ENCODE peak calls at places on chromosomes 4 and X, in nine cellular contexts. One of them, this sample, is unnamed.

GRCh38 chrX:72306085-72306801 is 529 bp upstream of the CITED1 start:
- DNase-seq in pancreas: no peak
- DNase-seq in CD4-positive, alpha-beta T cell: no peak
- DNase-seq in MCF 10A: no peak
- DNase-seq in heart left ventricle: no peak
- DNase-seq in left ventricle myocardium inferior: no peak
- DNase-seq in esophagus squamous epithelium: no peak
- DNase-seq in nephron progenitor cell: peak
- DNase-seq in cardiac fibroblast: no peak
- DNase-seq in this sample: no peak

GRCh38 chr4:87633239-87633638 is 16.8 kb upstream of the DMP1 start:
- DNase-seq in pancreas: no peak
- DNase-seq in CD4-positive, alpha-beta T cell: no peak
- DNase-seq in MCF 10A: peak
- DNase-seq in heart left ventricle: no peak
- DNase-seq in left ventricle myocardium inferior: no peak
- DNase-seq in esophagus squamous epithelium: no peak
- DNase-seq in nephron progenitor cell: no peak
- DNase-seq in cardiac fibroblast: peak
- DNase-seq in this sample: no peak

GRCh38 chr4:153271820-153272219 is 67.6 kb downstream of the TRIM2 start:
- DNase-seq in pancreas: no peak
- DNase-seq in CD4-positive, alpha-beta T cell: no peak
- DNase-seq in MCF 10A: no peak
- DNase-seq in heart left ventricle: no peak
- DNase-seq in left ventricle myocardium inferior: no peak
- DNase-seq in esophagus squamous epithelium: no peak
- DNase-seq in nephron progenitor cell: no peak
- DNase-seq in cardiac fibroblast: no peak
- DNase-seq in this sample: no peak

GRCh38 chrX:40579139-40579538 is 1.6 kb upstream of the ATP6AP2 start:
- DNase-seq in pancreas: no peak
- DNase-seq in CD4-positive, alpha-beta T cell: no peak
- DNase-seq in MCF 10A: no peak
- DNase-seq in heart left ventricle: no peak
- DNase-seq in left ventricle myocardium inferior: no peak
- DNase-seq in esophagus squamous epithelium: no peak
- DNase-seq in nephron progenitor cell: no peak
- DNase-seq in cardiac fibroblast: no peak
- DNase-seq in this sample: no peak

GRCh38 chr4:113588895-113589668 is 172.5 kb downstream of the CAMK2D start:
- DNase-seq in pancreas: no peak
- DNase-seq in CD4-positive, alpha-beta T cell: no peak
- DNase-seq in MCF 10A: no peak
- DNase-seq in heart left ventricle: no peak
- DNase-seq in left ventricle myocardium inferior: no peak
- DNase-seq in esophagus squamous epithelium: no peak
- DNase-seq in nephron progenitor cell: no peak
- DNase-seq in cardiac fibroblast: no peak
- DNase-seq in this sample: no peak

GRCh38 chr4:35105486-35105885 is 1138.8 kb downstream of the ARAP2 start:
- DNase-seq in pancreas: no peak
- DNase-seq in CD4-positive, alpha-beta T cell: no peak
- DNase-seq in MCF 10A: no peak
- DNase-seq in heart left ventricle: no peak
- DNase-seq in left ventricle myocardium inferior: no peak
- DNase-seq in esophagus squamous epithelium: no peak
- DNase-seq in nephron progenitor cell: no peak
- DNase-seq in cardiac fibroblast: no peak
- DNase-seq in this sample: no peak

GRCh38 chr4:54097152-54097551 is 2.8 kb upstream of the GSX2 start:
- DNase-seq in pancreas: no peak
- DNase-seq in CD4-positive, alpha-beta T cell: no peak
- DNase-seq in MCF 10A: no peak
- DNase-seq in heart left ventricle: no peak
- DNase-seq in left ventricle myocardium inferior: no peak
- DNase-seq in esophagus squamous epithelium: no peak
- DNase-seq in nephron progenitor cell: no peak
- DNase-seq in cardiac fibroblast: no peak
- DNase-seq in this sample: no peak

GRCh38 chr4:3683744-3684421 is 82.3 kb upstream of the ADRA2C start:
- DNase-seq in pancreas: peak
- DNase-seq in CD4-positive, alpha-beta T cell: no peak
- DNase-seq in MCF 10A: no peak
- DNase-seq in heart left ventricle: no peak
- DNase-seq in left ventricle myocardium inferior: no peak
- DNase-seq in esophagus squamous epithelium: no peak
- DNase-seq in nephron progenitor cell: no peak
- DNase-seq in cardiac fibroblast: no peak
- DNase-seq in this sample: no peak

GRCh38 chr4:142493255-142493976 is 352.7 kb downstream of the INPP4B start:
- DNase-seq in pancreas: no peak
- DNase-seq in CD4-positive, alpha-beta T cell: no peak
- DNase-seq in MCF 10A: no peak
- DNase-seq in heart left ventricle: no peak
- DNase-seq in left ventricle myocardium inferior: no peak
- DNase-seq in esophagus squamous epithelium: no peak
- DNase-seq in nephron progenitor cell: no peak
- DNase-seq in cardiac fibroblast: no peak
- DNase-seq in this sample: no peak

GRCh38 chr4:185879666-185880312 is 67.8 kb upstream of the SORBS2 start:
- DNase-seq in pancreas: no peak
- DNase-seq in CD4-positive, alpha-beta T cell: no peak
- DNase-seq in MCF 10A: no peak
- DNase-seq in heart left ventricle: no peak
- DNase-seq in left ventricle myocardium inferior: no peak
- DNase-seq in esophagus squamous epithelium: no peak
- DNase-seq in nephron progenitor cell: no peak
- DNase-seq in cardiac fibroblast: no peak
- DNase-seq in this sample: no peak

DNA sequence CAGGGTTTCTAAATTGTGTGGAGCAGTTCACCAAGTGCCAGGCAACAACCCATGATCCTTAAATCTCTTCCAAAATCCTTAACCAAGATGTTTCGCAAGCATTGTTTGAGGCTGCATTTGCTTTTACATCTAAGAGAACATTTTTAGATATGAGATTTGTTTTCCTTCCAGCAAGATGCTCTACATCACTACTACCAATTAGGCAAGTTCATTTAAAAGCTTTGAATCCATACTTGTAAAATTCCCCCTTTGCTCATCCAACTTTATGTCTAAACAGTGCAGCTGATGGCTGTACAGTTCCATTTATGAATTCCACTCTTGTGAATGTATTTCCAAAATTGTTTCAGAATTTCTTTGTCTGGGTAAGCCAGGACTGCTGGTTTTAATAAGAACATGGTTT is 31.6 kb downstream of the RAI2 start:
- DNase-seq in pancreas: no peak
- DNase-seq in CD4-positive, alpha-beta T cell: no peak
- DNase-seq in MCF 10A: no peak
- DNase-seq in heart left ventricle: no peak
- DNase-seq in left ventricle myocardium inferior: no peak
- DNase-seq in esophagus squamous epithelium: no peak
- DNase-seq in nephron progenitor cell: no peak
- DNase-seq in cardiac fibroblast: no peak
- DNase-seq in this sample: no peak
- TF ChIP-seq CTCF in pancreas: no peak
- TF ChIP-seq CTCF in CD4-positive, alpha-beta T cell: no peak
- TF ChIP-seq CTCF in MCF 10A: no peak
- TF ChIP-seq CTCF in heart left ventricle: no peak
- TF ChIP-seq CTCF in left ventricle myocardium inferior: no peak
- TF ChIP-seq CTCF in esophagus squamous epithelium: no peak
- TF ChIP-seq CTCF in nephron progenitor cell: no peak
- TF ChIP-seq CTCF in cardiac fibroblast: no peak
- TF ChIP-seq CTCF in this sample: no peak

GRCh38 chr4:106818764-106819163 is 217.3 kb downstream of the DKK2 start:
- DNase-seq in pancreas: no peak
- DNase-seq in CD4-positive, alpha-beta T cell: no peak
- DNase-seq in MCF 10A: no peak
- DNase-seq in heart left ventricle: no peak
- DNase-seq in left ventricle myocardium inferior: no peak
- DNase-seq in esophagus squamous epithelium: no peak
- DNase-seq in nephron progenitor cell: no peak
- DNase-seq in cardiac fibroblast: no peak
- DNase-seq in this sample: no peak

GRCh38 chr4:106816501-106816900 is 219.6 kb downstream of the DKK2 start:
- DNase-seq in pancreas: no peak
- DNase-seq in CD4-positive, alpha-beta T cell: no peak
- DNase-seq in MCF 10A: no peak
- DNase-seq in heart left ventricle: no peak
- DNase-seq in left ventricle myocardium inferior: no peak
- DNase-seq in esophagus squamous epithelium: no peak
- DNase-seq in nephron progenitor cell: no peak
- DNase-seq in cardiac fibroblast: no peak
- DNase-seq in this sample: peak
- TF ChIP-seq CTCF in pancreas: no peak
- TF ChIP-seq CTCF in CD4-positive, alpha-beta T cell: no peak
- TF ChIP-seq CTCF in MCF 10A: no peak
- TF ChIP-seq CTCF in heart left ventricle: no peak
- TF ChIP-seq CTCF in left ventricle myocardium inferior: no peak
- TF ChIP-seq CTCF in esophagus squamous epithelium: no peak
- TF ChIP-seq CTCF in nephron progenitor cell: no peak
- TF ChIP-seq CTCF in cardiac fibroblast: no peak
- TF ChIP-seq CTCF in this sample: no peak

DNA sequence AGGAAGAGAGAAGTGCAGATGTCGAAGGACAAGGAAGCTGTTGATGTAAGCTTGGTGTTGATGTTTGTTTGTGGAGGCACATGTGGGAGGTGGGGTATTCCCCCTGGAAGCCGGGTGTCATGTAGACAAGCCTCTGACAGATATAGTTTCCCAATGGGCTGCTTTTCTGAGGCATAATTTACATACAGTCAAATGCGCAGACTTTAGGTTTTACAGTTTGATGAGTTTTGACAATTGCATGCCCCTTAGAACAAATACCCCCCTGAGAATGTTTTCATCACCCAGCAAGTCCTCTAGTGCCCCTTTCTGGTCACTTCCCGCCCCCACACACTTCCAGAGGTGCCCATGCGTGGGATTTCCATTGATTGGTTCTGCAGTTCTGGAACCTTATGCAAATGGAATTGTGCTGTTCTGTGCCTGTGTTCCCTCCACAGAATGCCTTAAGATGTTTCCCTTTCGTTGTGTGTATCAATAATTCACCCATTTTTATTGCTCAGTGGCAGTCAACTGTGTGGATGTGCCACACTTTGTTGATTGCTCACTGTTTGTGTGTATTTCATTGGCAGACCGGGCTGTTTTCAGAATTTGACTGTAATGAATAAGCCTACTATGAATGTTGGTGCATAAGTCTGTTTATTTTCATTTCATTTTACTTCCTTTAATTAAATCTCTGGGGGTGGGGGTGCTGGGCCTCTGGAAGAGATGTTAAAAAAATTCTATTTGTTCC is 8.5 kb downstream of the EVC start:
- DNase-seq in pancreas: no peak
- DNase-seq in CD4-positive, alpha-beta T cell: no peak
- DNase-seq in MCF 10A: no peak
- DNase-seq in heart left ventricle: no peak
- DNase-seq in left ventricle myocardium inferior: no peak
- DNase-seq in esophagus squamous epithelium: no peak
- DNase-seq in nephron progenitor cell: no peak
- DNase-seq in cardiac fibroblast: no peak
- DNase-seq in this sample: no peak
- TF ChIP-seq CTCF in pancreas: no peak
- TF ChIP-seq CTCF in CD4-positive, alpha-beta T cell: no peak
- TF ChIP-seq CTCF in MCF 10A: no peak
- TF ChIP-seq CTCF in heart left ventricle: no peak
- TF ChIP-seq CTCF in left ventricle myocardium inferior: no peak
- TF ChIP-seq CTCF in esophagus squamous epithelium: no peak
- TF ChIP-seq CTCF in nephron progenitor cell: no peak
- TF ChIP-seq CTCF in cardiac fibroblast: no peak
- TF ChIP-seq CTCF in this sample: no peak

DNA sequence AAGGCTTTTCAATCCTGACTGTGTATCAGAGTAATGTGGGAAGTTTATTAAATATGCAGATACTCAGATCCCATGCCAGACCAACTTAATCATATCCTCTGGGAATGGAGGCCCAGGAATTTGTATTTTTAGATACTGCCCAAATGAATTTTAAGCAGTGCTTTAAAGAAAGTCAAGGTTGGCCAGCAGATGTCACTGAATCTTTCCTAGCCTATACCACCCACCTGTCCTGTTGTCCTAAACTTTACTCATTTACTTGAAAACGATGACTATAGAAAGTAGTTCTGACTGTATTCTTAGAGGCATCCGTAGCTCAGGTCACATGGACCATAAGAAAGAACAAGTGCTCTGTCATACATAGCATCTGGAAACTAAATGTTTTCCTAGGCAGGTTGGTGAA is 79.9 kb downstream of the AMOT start:
- DNase-seq in pancreas: no peak
- DNase-seq in CD4-positive, alpha-beta T cell: no peak
- DNase-seq in MCF 10A: no peak
- DNase-seq in heart left ventricle: no peak
- DNase-seq in left ventricle myocardium inferior: no peak
- DNase-seq in esophagus squamous epithelium: no peak
- DNase-seq in nephron progenitor cell: no peak
- DNase-seq in cardiac fibroblast: no peak
- DNase-seq in this sample: no peak
- TF ChIP-seq CTCF in pancreas: no peak
- TF ChIP-seq CTCF in CD4-positive, alpha-beta T cell: no peak
- TF ChIP-seq CTCF in MCF 10A: no peak
- TF ChIP-seq CTCF in heart left ventricle: no peak
- TF ChIP-seq CTCF in left ventricle myocardium inferior: no peak
- TF ChIP-seq CTCF in esophagus squamous epithelium: no peak
- TF ChIP-seq CTCF in nephron progenitor cell: no peak
- TF ChIP-seq CTCF in cardiac fibroblast: no peak
- TF ChIP-seq CTCF in this sample: no peak

GRCh38 chrX:119693032-119693995 is at the start of gene SEPTIN6:
- DNase-seq in pancreas: peak
- DNase-seq in CD4-positive, alpha-beta T cell: peak
- DNase-seq in MCF 10A: peak
- DNase-seq in heart left ventricle: peak
- DNase-seq in left ventricle myocardium inferior: peak
- DNase-seq in esophagus squamous epithelium: peak
- DNase-seq in nephron progenitor cell: peak
- DNase-seq in cardiac fibroblast: peak
- DNase-seq in this sample: peak
- TF ChIP-seq CTCF in pancreas: no peak
- TF ChIP-seq CTCF in CD4-positive, alpha-beta T cell: no peak
- TF ChIP-seq CTCF in MCF 10A: no peak
- TF ChIP-seq CTCF in heart left ventricle: no peak
- TF ChIP-seq CTCF in left ventricle myocardium inferior: peak
- TF ChIP-seq CTCF in esophagus squamous epithelium: peak
- TF ChIP-seq CTCF in nephron progenitor cell: no peak
- TF ChIP-seq CTCF in cardiac fibroblast: no peak
- TF ChIP-seq CTCF in this sample: no peak

GRCh38 chrX:70332600-70332999 is 42.7 kb downstream of the KIF4A start:
- DNase-seq in pancreas: no peak
- DNase-seq in CD4-positive, alpha-beta T cell: no peak
- DNase-seq in MCF 10A: no peak
- DNase-seq in heart left ventricle: no peak
- DNase-seq in left ventricle myocardium inferior: no peak
- DNase-seq in esophagus squamous epithelium: no peak
- DNase-seq in nephron progenitor cell: no peak
- DNase-seq in cardiac fibroblast: no peak
- DNase-seq in this sample: peak
- TF ChIP-seq CTCF in pancreas: no peak
- TF ChIP-seq CTCF in CD4-positive, alpha-beta T cell: no peak
- TF ChIP-seq CTCF in MCF 10A: no peak
- TF ChIP-seq CTCF in heart left ventricle: no peak
- TF ChIP-seq CTCF in left ventricle myocardium inferior: no peak
- TF ChIP-seq CTCF in esophagus squamous epithelium: no peak
- TF ChIP-seq CTCF in nephron progenitor cell: no peak
- TF ChIP-seq CTCF in cardiac fibroblast: no peak
- TF ChIP-seq CTCF in this sample: no peak

This sample was measured in HFFc6.